ENCODE peak calls at places on chromosomes 3 and 15, in nine cellular contexts. One of them, this sample, is unnamed.

GRCh38 chr3:15256861-15257341 is 50.9 kb downstream of the CAPN7 start:
- DNase-seq in HFFc6: no peak
- DNase-seq in endothelial cell: no peak
- DNase-seq in heart left ventricle: no peak
- DNase-seq in endothelial cell of umbilical vein: no peak
- DNase-seq in heart right ventricle: no peak
- DNase-seq in Calu3: no peak
- DNase-seq in CD8-positive, alpha-beta T cell: no peak
- DNase-seq in stomach: no peak
- DNase-seq in this sample: no peak

GRCh38 chr3:125960456-125961288 is 8.3 kb upstream of the ROPN1B start:
- DNase-seq in stomach: no peak
- DNase-seq in heart left ventricle: no peak
- DNase-seq in CD8-positive, alpha-beta T cell: no peak
- DNase-seq in Calu3: no peak
- DNase-seq in endothelial cell of umbilical vein: no peak
- DNase-seq in endothelial cell: no peak
- DNase-seq in heart right ventricle: no peak
- DNase-seq in HFFc6: no peak
- DNase-seq in this sample: no peak

GRCh38 chr3:119310052-119310451 is 15.9 kb downstream of the ARHGAP31 start:
- DNase-seq in stomach: no peak
- DNase-seq in heart left ventricle: no peak
- DNase-seq in HFFc6: peak
- DNase-seq in endothelial cell of umbilical vein: no peak
- DNase-seq in Calu3: no peak
- DNase-seq in CD8-positive, alpha-beta T cell: no peak
- DNase-seq in endothelial cell: no peak
- DNase-seq in heart right ventricle: no peak
- DNase-seq in this sample: no peak

GRCh38 chr3:100169186-100169585 is 54.9 kb upstream of the FILIP1L start:
- DNase-seq in stomach: no peak
- DNase-seq in endothelial cell: no peak
- DNase-seq in heart left ventricle: peak
- DNase-seq in endothelial cell of umbilical vein: peak
- DNase-seq in Calu3: no peak
- DNase-seq in heart right ventricle: peak
- DNase-seq in CD8-positive, alpha-beta T cell: no peak
- DNase-seq in HFFc6: no peak
- DNase-seq in this sample: no peak

GRCh38 chr3:112365636-112366035 is 32.7 kb downstream of the CD200 start:
- DNase-seq in endothelial cell of umbilical vein: peak
- DNase-seq in heart left ventricle: no peak
- DNase-seq in heart right ventricle: no peak
- DNase-seq in Calu3: no peak
- DNase-seq in HFFc6: no peak
- DNase-seq in endothelial cell: no peak
- DNase-seq in stomach: no peak
- DNase-seq in CD8-positive, alpha-beta T cell: no peak
- DNase-seq in this sample: no peak

GRCh38 chr3:119703900-119704531 is 1.2 kb downstream of the CFAP91 start:
- DNase-seq in endothelial cell of umbilical vein: no peak
- DNase-seq in Calu3: no peak
- DNase-seq in endothelial cell: no peak
- DNase-seq in heart right ventricle: no peak
- DNase-seq in heart left ventricle: no peak
- DNase-seq in HFFc6: no peak
- DNase-seq in CD8-positive, alpha-beta T cell: no peak
- DNase-seq in stomach: no peak
- DNase-seq in this sample: no peak

GRCh38 chr3:129063841-129064482 is 3.4 kb downstream of the GP9 start:
- DNase-seq in HFFc6: no peak
- DNase-seq in endothelial cell of umbilical vein: no peak
- DNase-seq in heart right ventricle: no peak
- DNase-seq in stomach: no peak
- DNase-seq in heart left ventricle: no peak
- DNase-seq in CD8-positive, alpha-beta T cell: no peak
- DNase-seq in endothelial cell: no peak
- DNase-seq in Calu3: no peak
- DNase-seq in this sample: no peak

GRCh38 chr3:187360523-187361060 is 7.6 kb upstream of the RTP4 start:
- DNase-seq in stomach: no peak
- DNase-seq in endothelial cell of umbilical vein: no peak
- DNase-seq in heart right ventricle: no peak
- DNase-seq in CD8-positive, alpha-beta T cell: no peak
- DNase-seq in heart left ventricle: no peak
- DNase-seq in Calu3: no peak
- DNase-seq in endothelial cell: no peak
- DNase-seq in HFFc6: no peak
- DNase-seq in this sample: no peak

GRCh38 chr3:108053025-108053424 is 37.8 kb downstream of the CD47 start:
- DNase-seq in stomach: peak
- DNase-seq in endothelial cell: no peak
- DNase-seq in heart left ventricle: no peak
- DNase-seq in Calu3: peak
- DNase-seq in HFFc6: no peak
- DNase-seq in endothelial cell of umbilical vein: no peak
- DNase-seq in CD8-positive, alpha-beta T cell: no peak
- DNase-seq in heart right ventricle: no peak
- DNase-seq in this sample: no peak

GRCh38 chr15:41104234-41104633 is 11.8 kb downstream of the INO80 start:
- DNase-seq in stomach: no peak
- DNase-seq in endothelial cell: no peak
- DNase-seq in HFFc6: peak
- DNase-seq in Calu3: no peak
- DNase-seq in heart left ventricle: no peak
- DNase-seq in heart right ventricle: no peak
- DNase-seq in endothelial cell of umbilical vein: peak
- DNase-seq in CD8-positive, alpha-beta T cell: no peak
- DNase-seq in this sample: no peak

GRCh38 chr3:45031531-45031930 is 5.4 kb downstream of the CLEC3B start:
- DNase-seq in endothelial cell of umbilical vein: no peak
- DNase-seq in Calu3: no peak
- DNase-seq in stomach: no peak
- DNase-seq in endothelial cell: no peak
- DNase-seq in CD8-positive, alpha-beta T cell: no peak
- DNase-seq in HFFc6: no peak
- DNase-seq in heart left ventricle: no peak
- DNase-seq in heart right ventricle: no peak
- DNase-seq in this sample: no peak

DNA sequence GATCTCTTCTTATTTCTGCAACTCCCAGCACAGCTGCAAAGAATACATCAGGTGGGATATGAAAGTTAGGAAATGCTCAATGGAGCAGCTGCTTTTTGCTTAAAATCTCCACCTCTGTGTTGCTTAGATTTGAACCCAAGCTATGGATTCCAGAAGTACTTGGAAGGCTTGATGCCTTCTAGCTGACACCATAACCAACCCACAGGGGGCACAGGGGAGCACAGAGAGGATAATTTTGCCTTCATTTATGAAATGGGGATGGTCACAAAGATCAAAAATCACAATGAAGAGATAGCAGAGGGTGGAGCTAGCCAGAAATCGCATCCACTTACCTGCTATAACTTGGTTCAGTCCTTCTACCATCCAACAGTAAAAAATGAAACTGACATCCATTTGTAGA is 75.7 kb downstream of the DUT start:
- DNase-seq in CD8-positive, alpha-beta T cell: no peak
- DNase-seq in heart left ventricle: no peak
- DNase-seq in endothelial cell: no peak
- DNase-seq in Calu3: no peak
- DNase-seq in stomach: no peak
- DNase-seq in endothelial cell of umbilical vein: no peak
- DNase-seq in HFFc6: no peak
- DNase-seq in heart right ventricle: no peak
- DNase-seq in this sample: no peak
- TF ChIP-seq CTCF in CD8-positive, alpha-beta T cell: no peak
- TF ChIP-seq CTCF in heart left ventricle: no peak
- TF ChIP-seq CTCF in endothelial cell: no peak
- TF ChIP-seq CTCF in Calu3: no peak
- TF ChIP-seq CTCF in stomach: no peak
- TF ChIP-seq CTCF in endothelial cell of umbilical vein: peak
- TF ChIP-seq CTCF in HFFc6: peak
- TF ChIP-seq CTCF in heart right ventricle: no peak
- TF ChIP-seq CTCF in this sample: peak

DNA sequence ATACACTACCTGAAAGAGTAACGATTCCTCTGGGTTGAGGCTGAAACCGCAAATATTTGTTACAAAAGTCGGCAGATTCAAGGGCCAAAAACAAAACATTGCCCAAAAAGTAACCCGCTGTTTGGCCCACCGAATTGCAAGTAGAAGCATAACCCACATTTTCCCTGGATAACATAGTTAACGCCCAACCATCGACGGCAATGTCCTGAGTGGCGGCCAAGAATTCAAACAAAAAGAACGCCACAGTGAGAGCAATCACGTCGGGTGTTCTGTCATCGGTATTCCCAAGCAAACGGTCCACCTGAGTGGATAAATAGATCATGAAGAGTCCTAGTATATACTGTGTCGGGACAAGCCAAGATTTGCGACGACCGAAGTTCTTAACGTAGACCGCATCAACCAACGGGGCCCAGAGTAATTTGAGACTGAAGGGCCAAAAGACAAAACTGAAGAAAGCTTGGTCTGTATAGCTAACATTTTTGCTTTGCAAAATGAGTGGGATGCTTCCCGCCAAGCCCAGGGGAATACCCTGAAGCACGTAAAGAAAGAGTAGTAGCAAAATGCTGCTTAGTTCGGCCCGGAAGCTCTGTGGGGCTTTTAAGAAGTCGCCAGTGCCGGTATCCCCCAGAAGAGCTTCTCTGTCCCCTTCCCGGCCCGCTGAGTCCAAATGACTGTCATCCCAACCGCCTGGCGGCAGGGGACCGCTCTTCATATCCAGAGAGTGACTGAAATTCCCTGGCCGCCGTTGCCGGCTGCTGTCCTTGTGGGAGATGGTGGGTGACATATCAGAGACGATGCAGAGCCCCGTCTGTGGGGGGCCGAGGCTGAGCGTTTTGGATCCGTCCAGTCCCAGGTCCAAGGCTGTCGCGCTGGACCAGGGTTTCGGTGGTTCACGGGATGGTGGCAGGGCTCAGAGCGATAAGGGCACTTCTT is 747 bp downstream of the SLC33A1 start:
- DNase-seq in heart left ventricle: peak
- DNase-seq in stomach: peak
- DNase-seq in CD8-positive, alpha-beta T cell: peak
- DNase-seq in HFFc6: no peak
- DNase-seq in heart right ventricle: peak
- DNase-seq in endothelial cell of umbilical vein: no peak
- DNase-seq in endothelial cell: peak
- DNase-seq in Calu3: peak
- DNase-seq in this sample: peak
- TF ChIP-seq CTCF in heart left ventricle: no peak
- TF ChIP-seq CTCF in stomach: no peak
- TF ChIP-seq CTCF in CD8-positive, alpha-beta T cell: no peak
- TF ChIP-seq CTCF in HFFc6: peak
- TF ChIP-seq CTCF in heart right ventricle: peak
- TF ChIP-seq CTCF in endothelial cell of umbilical vein: no peak
- TF ChIP-seq CTCF in endothelial cell: no peak
- TF ChIP-seq CTCF in Calu3: no peak
- TF ChIP-seq CTCF in this sample: peak

DNA sequence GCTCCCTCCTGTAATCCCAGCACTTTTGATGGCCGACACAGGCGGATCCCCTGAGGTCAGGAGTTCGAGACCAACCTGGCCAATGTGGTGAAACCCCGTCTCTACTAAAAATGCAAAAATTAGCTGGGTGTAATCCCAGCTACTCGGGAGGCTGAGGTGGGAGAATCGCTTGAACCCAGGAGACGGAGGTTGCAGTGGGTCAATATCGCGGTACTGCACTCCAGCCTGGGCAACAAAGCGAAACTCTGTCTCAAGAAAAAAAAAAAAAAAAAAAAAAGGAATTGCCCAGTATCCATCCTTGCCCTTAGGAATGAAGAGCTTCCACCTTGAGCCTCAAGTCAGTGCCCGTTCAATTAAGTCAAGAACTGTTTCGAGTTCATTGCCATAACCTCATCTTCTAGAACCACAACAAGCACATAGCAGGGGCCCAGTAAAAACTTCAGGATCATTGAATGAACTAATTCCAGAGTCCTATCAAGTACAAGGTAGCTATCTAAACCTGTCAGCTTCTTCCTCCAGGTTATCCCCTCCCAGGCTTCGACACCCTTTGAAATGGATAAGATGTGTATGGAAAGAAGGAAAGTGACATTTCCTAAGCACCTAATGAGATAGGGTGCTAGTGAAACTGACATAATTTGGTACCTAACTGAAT is 826 bp downstream of the DBR1 start:
- DNase-seq in CD8-positive, alpha-beta T cell: no peak
- DNase-seq in HFFc6: no peak
- DNase-seq in endothelial cell: no peak
- DNase-seq in Calu3: peak
- DNase-seq in heart left ventricle: no peak
- DNase-seq in heart right ventricle: no peak
- DNase-seq in endothelial cell of umbilical vein: no peak
- DNase-seq in stomach: no peak
- DNase-seq in this sample: no peak
- TF ChIP-seq CTCF in CD8-positive, alpha-beta T cell: no peak
- TF ChIP-seq CTCF in HFFc6: no peak
- TF ChIP-seq CTCF in endothelial cell: no peak
- TF ChIP-seq CTCF in Calu3: no peak
- TF ChIP-seq CTCF in heart left ventricle: no peak
- TF ChIP-seq CTCF in heart right ventricle: no peak
- TF ChIP-seq CTCF in endothelial cell of umbilical vein: no peak
- TF ChIP-seq CTCF in stomach: no peak
- TF ChIP-seq CTCF in this sample: no peak

GRCh38 chr3:58562498-58562897 is 14.7 kb downstream of the FAM107A start:
- DNase-seq in stomach: no peak
- DNase-seq in HFFc6: no peak
- DNase-seq in Calu3: no peak
- DNase-seq in endothelial cell: no peak
- DNase-seq in endothelial cell of umbilical vein: no peak
- DNase-seq in CD8-positive, alpha-beta T cell: no peak
- DNase-seq in heart right ventricle: no peak
- DNase-seq in heart left ventricle: no peak
- DNase-seq in this sample: no peak

GRCh38 chr3:58559586-58559985 is 17.6 kb downstream of the FAM107A start:
- DNase-seq in HFFc6: no peak
- DNase-seq in stomach: no peak
- DNase-seq in endothelial cell of umbilical vein: no peak
- DNase-seq in endothelial cell: no peak
- DNase-seq in Calu3: no peak
- DNase-seq in CD8-positive, alpha-beta T cell: no peak
- DNase-seq in heart right ventricle: no peak
- DNase-seq in heart left ventricle: no peak
- DNase-seq in this sample: no peak

GRCh38 chr3:58563386-58564035 is 13.7 kb downstream of the FAM107A start:
- DNase-seq in heart right ventricle: no peak
- DNase-seq in endothelial cell of umbilical vein: no peak
- DNase-seq in Calu3: peak
- DNase-seq in HFFc6: no peak
- DNase-seq in CD8-positive, alpha-beta T cell: no peak
- DNase-seq in endothelial cell: no peak
- DNase-seq in stomach: no peak
- DNase-seq in heart left ventricle: no peak
- DNase-seq in this sample: no peak

GRCh38 chr3:58564054-58564453 is 13.1 kb downstream of the FAM107A start:
- DNase-seq in heart right ventricle: no peak
- DNase-seq in Calu3: no peak
- DNase-seq in heart left ventricle: no peak
- DNase-seq in endothelial cell of umbilical vein: no peak
- DNase-seq in stomach: no peak
- DNase-seq in HFFc6: no peak
- DNase-seq in CD8-positive, alpha-beta T cell: no peak
- DNase-seq in endothelial cell: no peak
- DNase-seq in this sample: no peak

GRCh38 chr3:58560771-58561311 is 16.4 kb downstream of the FAM107A start:
- DNase-seq in heart right ventricle: no peak
- DNase-seq in endothelial cell of umbilical vein: peak
- DNase-seq in CD8-positive, alpha-beta T cell: no peak
- DNase-seq in heart left ventricle: no peak
- DNase-seq in endothelial cell: peak
- DNase-seq in Calu3: peak
- DNase-seq in HFFc6: peak
- DNase-seq in stomach: no peak
- DNase-seq in this sample: no peak
- TF ChIP-seq CTCF in heart right ventricle: peak
- TF ChIP-seq CTCF in endothelial cell of umbilical vein: peak
- TF ChIP-seq CTCF in CD8-positive, alpha-beta T cell: no peak
- TF ChIP-seq CTCF in heart left ventricle: peak
- TF ChIP-seq CTCF in endothelial cell: no peak
- TF ChIP-seq CTCF in Calu3: peak
- TF ChIP-seq CTCF in HFFc6: peak
- TF ChIP-seq CTCF in stomach: no peak
- TF ChIP-seq CTCF in this sample: peak

This sample was measured in progenitor cell of endocrine pancreas.